ENCODE peak calls at places on chromosomes 7 and 10, in five cellular contexts. One of them, this sample, is unnamed.

GRCh38 chr7:71752171-71752935 is 620.4 kb downstream of the GALNT17 start:
- DNase-seq in T follicular helper cell: no peak
- DNase-seq in posterior cingulate gyrus: peak
- DNase-seq in iPS DF 6.9: peak
- DNase-seq in NCI-H1694: peak
- DNase-seq in this sample: no peak

GRCh38 chr7:77362905-77363304 is 53.2 kb downstream of the GSAP start:
- DNase-seq in posterior cingulate gyrus: no peak
- DNase-seq in NCI-H1694: no peak
- DNase-seq in T follicular helper cell: no peak
- DNase-seq in iPS DF 6.9: no peak
- DNase-seq in this sample: no peak

GRCh38 chr7:16743207-16743606 is 10.3 kb upstream of the TSPAN13 start:
- DNase-seq in NCI-H1694: no peak
- DNase-seq in T follicular helper cell: no peak
- DNase-seq in posterior cingulate gyrus: no peak
- DNase-seq in iPS DF 6.9: no peak
- DNase-seq in this sample: no peak

GRCh38 chr10:98248018-98248417 is 20.0 kb downstream of the LOXL4 start:
- DNase-seq in iPS DF 6.9: no peak
- DNase-seq in NCI-H1694: no peak
- DNase-seq in T follicular helper cell: no peak
- DNase-seq in posterior cingulate gyrus: no peak
- DNase-seq in this sample: no peak

GRCh38 chr10:21526952-21527633 is 1.6 kb upstream of the SKIDA1 start:
- DNase-seq in posterior cingulate gyrus: peak
- DNase-seq in T follicular helper cell: no peak
- DNase-seq in NCI-H1694: no peak
- DNase-seq in iPS DF 6.9: no peak
- DNase-seq in this sample: no peak

GRCh38 chr7:24865994-24866615 is 108.8 kb upstream of the GSDME start:
- DNase-seq in T follicular helper cell: no peak
- DNase-seq in iPS DF 6.9: no peak
- DNase-seq in posterior cingulate gyrus: no peak
- DNase-seq in NCI-H1694: no peak
- DNase-seq in this sample: no peak

GRCh38 chr10:126397640-126398382 is 9.5 kb upstream of the ADAM12 start:
- DNase-seq in T follicular helper cell: no peak
- DNase-seq in posterior cingulate gyrus: no peak
- DNase-seq in NCI-H1694: no peak
- DNase-seq in iPS DF 6.9: no peak
- DNase-seq in this sample: no peak

GRCh38 chr7:43076189-43076605 is 36.2 kb upstream of the HECW1 start:
- DNase-seq in posterior cingulate gyrus: no peak
- DNase-seq in iPS DF 6.9: no peak
- DNase-seq in T follicular helper cell: no peak
- DNase-seq in NCI-H1694: no peak
- DNase-seq in this sample: no peak

GRCh38 chr7:12771378-12771877 is 84.0 kb downstream of the ARL4A start:
- DNase-seq in iPS DF 6.9: no peak
- DNase-seq in NCI-H1694: peak
- DNase-seq in posterior cingulate gyrus: no peak
- DNase-seq in T follicular helper cell: no peak
- DNase-seq in this sample: no peak

GRCh38 chr7:330554-331230 is 40.7 kb downstream of the FOXL3 start:
- DNase-seq in T follicular helper cell: no peak
- DNase-seq in iPS DF 6.9: no peak
- DNase-seq in NCI-H1694: no peak
- DNase-seq in posterior cingulate gyrus: peak
- DNase-seq in this sample: no peak

GRCh38 chr10:4353964-4354363 is 472.0 kb upstream of the AKR1E2 start:
- DNase-seq in posterior cingulate gyrus: no peak
- DNase-seq in T follicular helper cell: no peak
- DNase-seq in iPS DF 6.9: no peak
- DNase-seq in NCI-H1694: no peak
- DNase-seq in this sample: no peak

GRCh38 chr10:89360153-89360552 is 17.7 kb upstream of the IFIT1B start:
- DNase-seq in iPS DF 6.9: no peak
- DNase-seq in T follicular helper cell: no peak
- DNase-seq in NCI-H1694: no peak
- DNase-seq in posterior cingulate gyrus: no peak
- DNase-seq in this sample: no peak

GRCh38 chr10:43252166-43252784 is 14.6 kb downstream of the RASGEF1A start:
- DNase-seq in T follicular helper cell: no peak
- DNase-seq in posterior cingulate gyrus: peak
- DNase-seq in NCI-H1694: no peak
- DNase-seq in iPS DF 6.9: no peak
- DNase-seq in this sample: no peak

GRCh38 chr7:114793155-114793849 is 128.6 kb upstream of the MDFIC start:
- DNase-seq in iPS DF 6.9: no peak
- DNase-seq in posterior cingulate gyrus: no peak
- DNase-seq in NCI-H1694: no peak
- DNase-seq in T follicular helper cell: no peak
- DNase-seq in this sample: no peak

GRCh38 chr7:29783671-29784070 is 22.6 kb upstream of the WIPF3 start:
- DNase-seq in NCI-H1694: no peak
- DNase-seq in T follicular helper cell: no peak
- DNase-seq in iPS DF 6.9: no peak
- DNase-seq in posterior cingulate gyrus: no peak
- DNase-seq in this sample: no peak

GRCh38 chr7:77426521-77427051 is 10.4 kb upstream of the GSAP start:
- DNase-seq in T follicular helper cell: no peak
- DNase-seq in NCI-H1694: no peak
- DNase-seq in iPS DF 6.9: no peak
- DNase-seq in posterior cingulate gyrus: no peak
- DNase-seq in this sample: no peak

GRCh38 chr10:108783897-108784296 is 1139.4 kb downstream of the XPNPEP1 start:
- DNase-seq in posterior cingulate gyrus: no peak
- DNase-seq in iPS DF 6.9: peak
- DNase-seq in NCI-H1694: peak
- DNase-seq in T follicular helper cell: no peak
- DNase-seq in this sample: no peak

GRCh38 chr10:70684374-70684773 is 12.1 kb downstream of the ADAMTS14 start:
- DNase-seq in NCI-H1694: no peak
- DNase-seq in iPS DF 6.9: no peak
- DNase-seq in posterior cingulate gyrus: no peak
- DNase-seq in T follicular helper cell: no peak
- DNase-seq in this sample: no peak

GRCh38 chr7:102891693-102892261 is 21.0 kb upstream of the LRRC17 start:
- DNase-seq in posterior cingulate gyrus: no peak
- DNase-seq in NCI-H1694: peak
- DNase-seq in T follicular helper cell: no peak
- DNase-seq in iPS DF 6.9: no peak
- DNase-seq in this sample: no peak

GRCh38 chr7:107742678-107743566 is 1.0 kb upstream of the CBLL1 start:
- DNase-seq in iPS DF 6.9: peak
- DNase-seq in posterior cingulate gyrus: peak
- DNase-seq in NCI-H1694: peak
- DNase-seq in T follicular helper cell: no peak
- DNase-seq in this sample: peak

GRCh38 chr7:31094271-31094670 is 42.2 kb downstream of the ADCYAP1R1 start:
- DNase-seq in T follicular helper cell: no peak
- DNase-seq in iPS DF 6.9: no peak
- DNase-seq in NCI-H1694: no peak
- DNase-seq in posterior cingulate gyrus: no peak
- DNase-seq in this sample: no peak

GRCh38 chr7:151244156-151244870 is 4.2 kb downstream of the SMARCD3 start:
- DNase-seq in posterior cingulate gyrus: no peak
- DNase-seq in iPS DF 6.9: no peak
- DNase-seq in T follicular helper cell: peak
- DNase-seq in NCI-H1694: peak
- DNase-seq in this sample: peak

GRCh38 chr10:91137822-91138221 is 82.6 kb upstream of the PCGF5 start:
- DNase-seq in T follicular helper cell: no peak
- DNase-seq in iPS DF 6.9: no peak
- DNase-seq in posterior cingulate gyrus: no peak
- DNase-seq in NCI-H1694: no peak
- DNase-seq in this sample: no peak

GRCh38 chr7:1322240-1323110 is 89.8 kb downstream of the UNCX start:
- DNase-seq in posterior cingulate gyrus: peak
- DNase-seq in T follicular helper cell: no peak
- DNase-seq in NCI-H1694: no peak
- DNase-seq in iPS DF 6.9: no peak
- DNase-seq in this sample: no peak

GRCh38 chr10:21495686-21496284 is 29.7 kb downstream of the SKIDA1 start:
- DNase-seq in posterior cingulate gyrus: peak
- DNase-seq in T follicular helper cell: peak
- DNase-seq in NCI-H1694: peak
- DNase-seq in iPS DF 6.9: no peak
- DNase-seq in this sample: peak

GRCh38 chr7:66734006-66734405 is 6.5 kb upstream of the RABGEF1 start:
- DNase-seq in T follicular helper cell: no peak
- DNase-seq in iPS DF 6.9: no peak
- DNase-seq in NCI-H1694: no peak
- DNase-seq in posterior cingulate gyrus: no peak
- DNase-seq in this sample: no peak

GRCh38 chr7:7114575-7115291 is 67.6 kb upstream of the C1GALT1 start:
- DNase-seq in posterior cingulate gyrus: no peak
- DNase-seq in T follicular helper cell: no peak
- DNase-seq in iPS DF 6.9: no peak
- DNase-seq in NCI-H1694: no peak
- DNase-seq in this sample: no peak

GRCh38 chr10:73920084-73920483 is 9.2 kb downstream of the PLAU start:
- DNase-seq in posterior cingulate gyrus: no peak
- DNase-seq in T follicular helper cell: no peak
- DNase-seq in iPS DF 6.9: no peak
- DNase-seq in NCI-H1694: no peak
- DNase-seq in this sample: no peak

GRCh38 chr7:30354791-30355190 is 70.4 kb downstream of the ZNRF2 start:
- DNase-seq in iPS DF 6.9: no peak
- DNase-seq in NCI-H1694: no peak
- DNase-seq in T follicular helper cell: no peak
- DNase-seq in posterior cingulate gyrus: no peak
- DNase-seq in this sample: no peak